ENCODE peak calls at places on chromosome 12, in seven cellular contexts. One of them, this sample, is unnamed.

GRCh38 chr12:1517007-1517406 is 77.4 kb downstream of the FBXL14 start:
- DNase-seq in HT1080: peak
- DNase-seq in amniotic stem cell: peak
- DNase-seq in NCI-H2029 treated with DMSO at 0.1 percent for 48 hours: peak
- DNase-seq in NCI-H2081: no peak
- DNase-seq in stimulated activated CD8-positive, alpha-beta memory T cell treated with anti-CD3 and anti-CD28 coated beads, Interleukin-4, amount 100 ng/mL, for 1 hour: no peak
- DNase-seq in GM06990: no peak
- DNase-seq in this sample: no peak

GRCh38 chr12:83573676-83574075 is 887.0 kb downstream of the TMTC2 start:
- DNase-seq in HT1080: peak
- DNase-seq in amniotic stem cell: no peak
- DNase-seq in NCI-H2029 treated with DMSO at 0.1 percent for 48 hours: no peak
- DNase-seq in NCI-H2081: no peak
- DNase-seq in stimulated activated CD8-positive, alpha-beta memory T cell treated with anti-CD3 and anti-CD28 coated beads, Interleukin-4, amount 100 ng/mL, for 1 hour: no peak
- DNase-seq in GM06990: no peak
- DNase-seq in this sample: no peak

GRCh38 chr12:19620222-19620621 is 180.9 kb downstream of the AEBP2 start:
- DNase-seq in HT1080: no peak
- DNase-seq in amniotic stem cell: no peak
- DNase-seq in NCI-H2029 treated with DMSO at 0.1 percent for 48 hours: no peak
- DNase-seq in NCI-H2081: no peak
- DNase-seq in stimulated activated CD8-positive, alpha-beta memory T cell treated with anti-CD3 and anti-CD28 coated beads, Interleukin-4, amount 100 ng/mL, for 1 hour: no peak
- DNase-seq in GM06990: no peak
- DNase-seq in this sample: no peak

GRCh38 chr12:120365675-120366340 is 3.2 kb downstream of the MSI1 start:
- DNase-seq in HT1080: no peak
- DNase-seq in amniotic stem cell: no peak
- DNase-seq in NCI-H2029 treated with DMSO at 0.1 percent for 48 hours: no peak
- DNase-seq in NCI-H2081: no peak
- DNase-seq in stimulated activated CD8-positive, alpha-beta memory T cell treated with anti-CD3 and anti-CD28 coated beads, Interleukin-4, amount 100 ng/mL, for 1 hour: no peak
- DNase-seq in GM06990: no peak
- DNase-seq in this sample: no peak

GRCh38 chr12:24078318-24078765 is 128.9 kb upstream of the SOX5 start:
- DNase-seq in HT1080: peak
- DNase-seq in amniotic stem cell: no peak
- DNase-seq in NCI-H2029 treated with DMSO at 0.1 percent for 48 hours: no peak
- DNase-seq in NCI-H2081: no peak
- DNase-seq in stimulated activated CD8-positive, alpha-beta memory T cell treated with anti-CD3 and anti-CD28 coated beads, Interleukin-4, amount 100 ng/mL, for 1 hour: no peak
- DNase-seq in GM06990: no peak
- DNase-seq in this sample: no peak

GRCh38 chr12:44842669-44843068 is 33.4 kb downstream of the NELL2 start:
- DNase-seq in HT1080: no peak
- DNase-seq in amniotic stem cell: no peak
- DNase-seq in NCI-H2029 treated with DMSO at 0.1 percent for 48 hours: no peak
- DNase-seq in NCI-H2081: no peak
- DNase-seq in stimulated activated CD8-positive, alpha-beta memory T cell treated with anti-CD3 and anti-CD28 coated beads, Interleukin-4, amount 100 ng/mL, for 1 hour: no peak
- DNase-seq in GM06990: no peak
- DNase-seq in this sample: no peak

GRCh38 chr12:29051221-29051620 is 97.9 kb upstream of the FAR2 start:
- DNase-seq in HT1080: no peak
- DNase-seq in amniotic stem cell: no peak
- DNase-seq in NCI-H2029 treated with DMSO at 0.1 percent for 48 hours: no peak
- DNase-seq in NCI-H2081: no peak
- DNase-seq in stimulated activated CD8-positive, alpha-beta memory T cell treated with anti-CD3 and anti-CD28 coated beads, Interleukin-4, amount 100 ng/mL, for 1 hour: no peak
- DNase-seq in GM06990: no peak
- DNase-seq in this sample: no peak

GRCh38 chr12:96408993-96409392 is 8.8 kb upstream of the CDK17 start:
- DNase-seq in HT1080: no peak
- DNase-seq in amniotic stem cell: no peak
- DNase-seq in NCI-H2029 treated with DMSO at 0.1 percent for 48 hours: no peak
- DNase-seq in NCI-H2081: no peak
- DNase-seq in stimulated activated CD8-positive, alpha-beta memory T cell treated with anti-CD3 and anti-CD28 coated beads, Interleukin-4, amount 100 ng/mL, for 1 hour: no peak
- DNase-seq in GM06990: no peak
- DNase-seq in this sample: no peak

GRCh38 chr12:82672811-82673495 is 13.8 kb upstream of the TMTC2 start:
- DNase-seq in HT1080: no peak
- DNase-seq in amniotic stem cell: no peak
- DNase-seq in NCI-H2029 treated with DMSO at 0.1 percent for 48 hours: no peak
- DNase-seq in NCI-H2081: no peak
- DNase-seq in stimulated activated CD8-positive, alpha-beta memory T cell treated with anti-CD3 and anti-CD28 coated beads, Interleukin-4, amount 100 ng/mL, for 1 hour: no peak
- DNase-seq in GM06990: no peak
- DNase-seq in this sample: no peak

GRCh38 chr12:101018540-101018939 is 191.5 kb downstream of the SLC5A8 start:
- DNase-seq in HT1080: peak
- DNase-seq in amniotic stem cell: peak
- DNase-seq in NCI-H2029 treated with DMSO at 0.1 percent for 48 hours: no peak
- DNase-seq in NCI-H2081: no peak
- DNase-seq in stimulated activated CD8-positive, alpha-beta memory T cell treated with anti-CD3 and anti-CD28 coated beads, Interleukin-4, amount 100 ng/mL, for 1 hour: no peak
- DNase-seq in GM06990: no peak
- DNase-seq in this sample: no peak

GRCh38 chr12:88052686-88053085 is 23.5 kb upstream of the C12orf50 start:
- DNase-seq in HT1080: peak
- DNase-seq in amniotic stem cell: peak
- DNase-seq in NCI-H2029 treated with DMSO at 0.1 percent for 48 hours: peak
- DNase-seq in NCI-H2081: peak
- DNase-seq in stimulated activated CD8-positive, alpha-beta memory T cell treated with anti-CD3 and anti-CD28 coated beads, Interleukin-4, amount 100 ng/mL, for 1 hour: no peak
- DNase-seq in GM06990: no peak
- DNase-seq in this sample: no peak

GRCh38 chr12:5694759-5695409 is 250.2 kb downstream of the ANO2 start:
- DNase-seq in HT1080: no peak
- DNase-seq in amniotic stem cell: no peak
- DNase-seq in NCI-H2029 treated with DMSO at 0.1 percent for 48 hours: no peak
- DNase-seq in NCI-H2081: no peak
- DNase-seq in stimulated activated CD8-positive, alpha-beta memory T cell treated with anti-CD3 and anti-CD28 coated beads, Interleukin-4, amount 100 ng/mL, for 1 hour: no peak
- DNase-seq in GM06990: no peak
- DNase-seq in this sample: no peak

GRCh38 chr12:14384783-14385638 is 19.5 kb downstream of the ATF7IP start:
- DNase-seq in HT1080: peak
- DNase-seq in amniotic stem cell: peak
- DNase-seq in NCI-H2029 treated with DMSO at 0.1 percent for 48 hours: peak
- DNase-seq in NCI-H2081: peak
- DNase-seq in stimulated activated CD8-positive, alpha-beta memory T cell treated with anti-CD3 and anti-CD28 coated beads, Interleukin-4, amount 100 ng/mL, for 1 hour: no peak
- DNase-seq in GM06990: peak
- DNase-seq in this sample: no peak

GRCh38 chr12:22180699-22181098 is 134.7 kb downstream of the CMAS start:
- DNase-seq in HT1080: no peak
- DNase-seq in amniotic stem cell: no peak
- DNase-seq in NCI-H2029 treated with DMSO at 0.1 percent for 48 hours: no peak
- DNase-seq in NCI-H2081: no peak
- DNase-seq in stimulated activated CD8-positive, alpha-beta memory T cell treated with anti-CD3 and anti-CD28 coated beads, Interleukin-4, amount 100 ng/mL, for 1 hour: no peak
- DNase-seq in GM06990: no peak
- DNase-seq in this sample: no peak

GRCh38 chr12:100830003-100830795 is 35.6 kb downstream of the ANO4 start:
- DNase-seq in HT1080: no peak
- DNase-seq in amniotic stem cell: no peak
- DNase-seq in NCI-H2029 treated with DMSO at 0.1 percent for 48 hours: no peak
- DNase-seq in NCI-H2081: no peak
- DNase-seq in stimulated activated CD8-positive, alpha-beta memory T cell treated with anti-CD3 and anti-CD28 coated beads, Interleukin-4, amount 100 ng/mL, for 1 hour: no peak
- DNase-seq in GM06990: no peak
- DNase-seq in this sample: no peak

GRCh38 chr12:6899837-6900519 is 4.6 kb upstream of the LRRC23 start:
- DNase-seq in HT1080: peak
- DNase-seq in amniotic stem cell: no peak
- DNase-seq in NCI-H2029 treated with DMSO at 0.1 percent for 48 hours: peak
- DNase-seq in NCI-H2081: peak
- DNase-seq in stimulated activated CD8-positive, alpha-beta memory T cell treated with anti-CD3 and anti-CD28 coated beads, Interleukin-4, amount 100 ng/mL, for 1 hour: no peak
- DNase-seq in GM06990: no peak
- DNase-seq in this sample: no peak

GRCh38 chr12:69028941-69029729 is 96.2 kb upstream of the CPM start:
- DNase-seq in HT1080: peak
- DNase-seq in amniotic stem cell: no peak
- DNase-seq in NCI-H2029 treated with DMSO at 0.1 percent for 48 hours: no peak
- DNase-seq in NCI-H2081: no peak
- DNase-seq in stimulated activated CD8-positive, alpha-beta memory T cell treated with anti-CD3 and anti-CD28 coated beads, Interleukin-4, amount 100 ng/mL, for 1 hour: no peak
- DNase-seq in GM06990: no peak
- DNase-seq in this sample: no peak

GRCh38 chr12:28517101-28517500 is 326.8 kb downstream of the CCDC91 start:
- DNase-seq in HT1080: no peak
- DNase-seq in amniotic stem cell: no peak
- DNase-seq in NCI-H2029 treated with DMSO at 0.1 percent for 48 hours: peak
- DNase-seq in NCI-H2081: peak
- DNase-seq in stimulated activated CD8-positive, alpha-beta memory T cell treated with anti-CD3 and anti-CD28 coated beads, Interleukin-4, amount 100 ng/mL, for 1 hour: no peak
- DNase-seq in GM06990: no peak
- DNase-seq in this sample: no peak

GRCh38 chr12:125561-125960 is 59.0 kb downstream of the IQSEC3 start:
- DNase-seq in HT1080: no peak
- DNase-seq in amniotic stem cell: no peak
- DNase-seq in NCI-H2029 treated with DMSO at 0.1 percent for 48 hours: no peak
- DNase-seq in NCI-H2081: no peak
- DNase-seq in stimulated activated CD8-positive, alpha-beta memory T cell treated with anti-CD3 and anti-CD28 coated beads, Interleukin-4, amount 100 ng/mL, for 1 hour: no peak
- DNase-seq in GM06990: no peak
- DNase-seq in this sample: no peak

This sample was measured in activated T-helper 1 cell treated with anti-CD3 and anti-CD28 coated beads, Interleukin-2, amount 50 U/mL, for 16 hours.